ENCODE peak calls at places on chromosomes 1 and 21, in six cellular contexts. Q is AG10803, E is GM10248, W is mesothelial cell of epicardium, X is HepG2, L is mucosa of descending colon. T is an unnamed sample.

GRCh38 chr21:45331521-45332257 is 44.0 kb upstream of the POFUT2 start:
- DNase-seq in W (no peak), X (no peak), E (no peak), L (no peak), Q (no peak), T (no peak)

GRCh38 chr1:209674957-209675566 is at the start of gene G0S2:
- DNase-seq in X (no peak), E (no peak), L (peak), W (no peak), Q (peak), T (peak)

GRCh38 chr1:27380223-27380622 is 2.9 kb downstream of the CD164L2 start:
- DNase-seq in X (no peak), L (no peak), E (no peak), W (no peak), Q (no peak), T (no peak)

GRCh38 chr1:43732132-43732531 is 24.8 kb downstream of the ST3GAL3 start:
- DNase-seq in L (no peak), W (no peak), X (no peak), E (no peak), Q (no peak), T (no peak)

GRCh38 chr21:32386195-32386870 is 6.5 kb downstream of the URB1 start:
- DNase-seq in Q (peak), W (no peak), X (no peak), E (no peak), L (no peak), T (no peak)

GRCh38 chr1:157252473-157252872 is 114.3 kb upstream of the ETV3 start:
- DNase-seq in L (no peak), W (no peak), E (no peak), Q (no peak), X (peak), T (no peak)

GRCh38 chr1:244330318-244330625 is 121.4 kb downstream of the ADSS2 start:
- DNase-seq in W (no peak), Q (no peak), E (no peak), X (no peak), L (no peak), T (no peak)

GRCh38 chr21:46095814-46096595 is 1.9 kb upstream of the COL6A2 start:
- DNase-seq in L (no peak), W (no peak), E (peak), X (no peak), Q (no peak), T (no peak)

GRCh38 chr1:107572674-107573205 is 392.2 kb downstream of the VAV3 start:
- DNase-seq in W (no peak), L (no peak), Q (peak), X (no peak), E (no peak), T (no peak)

GRCh38 chr1:31218705-31219104 is 21.0 kb downstream of the NKAIN1 start:
- DNase-seq in W (no peak), X (no peak), E (no peak), L (no peak), Q (no peak), T (no peak)

GRCh38 chr1:150168960-150169565 is 19.3 kb downstream of the PLEKHO1 start:
- DNase-seq in Q (peak), L (peak), E (peak), X (peak), W (peak), T (peak)

GRCh38 chr1:172662464-172663109 is 3.7 kb downstream of the FASLG start:
- DNase-seq in X (no peak), Q (peak), W (no peak), E (peak), L (peak), T (no peak)

GRCh38 chr1:119286587-119287181 is 81.9 kb upstream of the HAO2 start:
- DNase-seq in L (peak), W (no peak), X (peak), E (peak), Q (peak), T (peak)
- TF ChIP-seq CTCF in L (no peak), W (peak), X (peak), E (peak), Q (peak), T (peak)

GRCh38 chr1:203346060-203346754 is 4.7 kb downstream of the FMOD start:
- DNase-seq in X (no peak), W (no peak), L (no peak), E (no peak), Q (peak), T (no peak)
- TF ChIP-seq CTCF in X (no peak), W (peak), L (no peak), E (no peak), Q (peak), T (no peak)

DNA sequence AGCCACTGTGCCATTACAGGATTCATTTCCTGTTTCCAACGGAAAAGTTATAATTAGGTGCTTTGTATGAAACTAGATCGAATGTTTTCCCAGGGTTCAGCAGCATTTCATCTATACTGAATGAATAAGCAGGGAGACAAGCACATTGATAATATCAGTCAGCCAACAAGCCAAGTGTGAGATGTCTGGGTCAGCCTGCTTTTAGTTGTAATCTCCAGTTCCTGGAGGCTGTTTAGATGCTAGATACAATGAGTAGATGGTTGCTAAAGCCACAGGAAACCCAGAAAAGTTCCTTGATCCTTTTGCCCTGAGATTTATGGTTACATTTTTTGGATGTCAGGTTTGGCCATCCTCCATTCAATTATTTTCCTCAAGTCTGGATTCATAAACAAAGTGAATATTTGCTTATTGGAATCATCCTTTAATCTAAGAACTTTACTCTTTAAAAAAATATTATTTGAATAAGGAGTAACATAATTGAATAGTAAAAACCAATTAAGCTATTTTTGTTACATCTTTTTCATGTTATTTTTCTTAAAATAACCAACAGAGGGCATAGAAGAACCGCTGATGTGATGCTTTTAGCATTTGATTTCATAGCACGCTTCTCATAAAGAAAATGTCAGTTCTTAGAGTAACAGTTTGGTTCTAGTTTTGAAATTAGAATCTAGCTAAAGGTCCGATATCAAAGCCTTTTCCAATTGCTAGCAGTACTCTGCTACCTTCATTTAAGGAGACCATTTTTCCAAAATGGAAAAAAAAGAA is 76.6 kb downstream of the HSPA13 start:
- DNase-seq in X (no peak), E (no peak), L (no peak), Q (peak), W (no peak), T (no peak)
- TF ChIP-seq CTCF in X (no peak), E (peak), L (no peak), Q (peak), W (no peak), T (no peak)

GRCh38 chr1:5484451-5485165 is 507.6 kb downstream of the NPHP4 start:
- DNase-seq in L (no peak), X (no peak), E (no peak), Q (no peak), W (no peak), T (no peak)

GRCh38 chr1:5479876-5480275 is 512.3 kb downstream of the NPHP4 start:
- DNase-seq in X (no peak), L (no peak), E (no peak), Q (no peak), W (no peak), T (no peak)

GRCh38 chr1:5480906-5481305 is 511.3 kb downstream of the NPHP4 start:
- DNase-seq in Q (no peak), X (no peak), L (no peak), E (no peak), W (no peak), T (no peak)

GRCh38 chr1:5480306-5480705 is 511.9 kb downstream of the NPHP4 start:
- DNase-seq in E (no peak), W (no peak), X (no peak), L (no peak), Q (no peak), T (no peak)

DNA sequence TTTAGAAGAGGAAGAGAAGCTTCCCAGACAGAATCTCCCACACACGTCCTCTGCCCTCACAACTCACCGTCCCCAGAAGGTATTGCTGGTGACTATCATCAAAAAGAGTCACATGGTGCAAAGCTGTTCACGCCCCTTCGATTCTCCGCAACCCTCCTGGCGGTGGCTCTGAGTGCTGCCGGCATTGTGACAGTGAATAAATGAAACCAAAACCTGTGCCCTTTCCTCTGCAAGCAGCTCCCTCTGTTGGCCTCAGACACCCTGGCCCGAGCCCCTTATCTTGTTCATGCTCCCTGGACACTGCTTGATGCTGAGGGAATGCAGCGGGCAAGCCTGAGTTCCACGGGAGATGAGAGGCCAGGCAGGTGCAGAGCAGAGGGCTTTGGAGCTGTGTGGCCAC is 510.3 kb downstream of the NPHP4 start:
- DNase-seq in Q (no peak), W (no peak), L (peak), X (no peak), E (no peak), T (peak)
- TF ChIP-seq CTCF in Q (no peak), W (no peak), L (no peak), X (no peak), E (peak), T (peak)

T was measured in progenitor cell of endocrine pancreas.